ENCODE peak calls at places on chromosomes 12 and 14, in five cellular contexts. T, V, X, N and M are unnamed samples.

GRCh38 chr14:70472253-70473159 is 20.5 kb downstream of the ADAM21 start:
- DNase-seq in T (no peak), V (no peak), X (no peak), N (no peak), M (no peak)

GRCh38 chr14:95577067-95577800 is 42.4 kb downstream of the GLRX5 start:
- DNase-seq in T (no peak), V (no peak), X (no peak), N (no peak), M (no peak)

GRCh38 chr12:51242150-51242549 is 3.5 kb downstream of the DAZAP2 start:
- DNase-seq in T (no peak), V (no peak), X (no peak), N (no peak), M (no peak)

GRCh38 chr12:29131539-29131938 is 17.5 kb upstream of the FAR2 start:
- DNase-seq in T (no peak), V (no peak), X (peak; percentile 30), N (no peak), M (no peak)

GRCh38 chr14:51236314-51236713 is 3.7 kb upstream of the TMX1 start:
- DNase-seq in T (no peak), V (no peak), X (peak; percentile 47), N (no peak), M (no peak)

GRCh38 chr12:13304924-13305323 is 108.4 kb downstream of the EMP1 start:
- DNase-seq in T (no peak), V (no peak), X (no peak), N (no peak), M (no peak)

GRCh38 chr14:79668941-79669340 is 542.4 kb downstream of the DIO2 start:
- DNase-seq in T (no peak), V (no peak), X (no peak), N (no peak), M (no peak)

GRCh38 chr12:106452309-106452708 is 94.8 kb downstream of the POLR3B start:
- DNase-seq in T (no peak), V (no peak), X (no peak), N (no peak), M (no peak)

GRCh38 chr14:67514650-67515385 is 18.3 kb upstream of the PLEKHH1 start:
- DNase-seq in T (peak; percentile 89), V (no peak), X (peak; percentile 33), N (no peak), M (peak; percentile 16)

GRCh38 chr14:39107624-39108023 is 4.6 kb upstream of the SEC23A start:
- DNase-seq in T (no peak), V (no peak), X (peak; percentile 55), N (no peak), M (no peak)

GRCh38 chr12:53805067-53805466 is 53.3 kb upstream of the CISTR start:
- DNase-seq in T (no peak), V (peak; percentile 8), X (peak; percentile 64), N (no peak), M (no peak)

GRCh38 chr14:86712727-86713126 is 1182.8 kb downstream of the FLRT2 start:
- DNase-seq in T (no peak), V (no peak), X (no peak), N (no peak), M (no peak)

GRCh38 chr12:96047151-96047620 is 11.8 kb upstream of the LTA4H start:
- DNase-seq in T (no peak), V (no peak), X (no peak), N (no peak), M (no peak)

GRCh38 chr14:69321601-69322330 is 61.8 kb downstream of the GALNT16 start:
- DNase-seq in T (no peak), V (no peak), X (no peak), N (no peak), M (no peak)

GRCh38 chr12:26226629-26227375 is 31.4 kb downstream of the SSPN start:
- DNase-seq in T (peak; percentile 79), V (no peak), X (no peak), N (no peak), M (peak; percentile 23)

GRCh38 chr14:51981218-51981854 is 8.0 kb upstream of the RTRAF start:
- DNase-seq in T (no peak), V (no peak), X (no peak), N (no peak), M (no peak)

GRCh38 chr14:74579447-74580274 is 32.4 kb downstream of the LTBP2 start:
- DNase-seq in T (no peak), V (peak; percentile 69), X (peak; percentile 94), N (no peak), M (no peak)

GRCh38 chr12:64825143-64826011 is 930 bp downstream of the TBC1D30 start:
- DNase-seq in T (peak; percentile 67), V (no peak), X (no peak), N (no peak), M (no peak)

GRCh38 chr12:48118491-48118890 is 673 bp upstream of the PFKM start:
- DNase-seq in T (no peak), V (no peak), X (no peak), N (no peak), M (no peak)

GRCh38 chr14:75979071-75979571 is 2.7 kb downstream of the TGFB3 start:
- DNase-seq in T (peak; percentile 60), V (no peak), X (peak; percentile 38), N (no peak), M (peak; percentile 24)

GRCh38 chr14:24119691-24120090 is 4.9 kb upstream of the NRL start:
- DNase-seq in T (peak; percentile 22), V (no peak), X (no peak), N (no peak), M (no peak)

GRCh38 chr14:63966407-63966806 is 113.6 kb downstream of the SYNE2 start:
- DNase-seq in T (no peak), V (no peak), X (no peak), N (no peak), M (no peak)

GRCh38 chr12:57816001-57816854 is 2.3 kb downstream of the AVIL start:
- DNase-seq in T (no peak), V (no peak), X (no peak), N (no peak), M (no peak)

GRCh38 chr14:31992051-31992450 is 85.1 kb upstream of the ARHGAP5 start:
- DNase-seq in T (no peak), V (no peak), X (peak; percentile 40), N (no peak), M (no peak)

GRCh38 chr12:26732010-26732908 is 100.7 kb downstream of the ITPR2 start:
- DNase-seq in T (no peak), V (no peak), X (no peak), N (no peak), M (no peak)

GRCh38 chr12:56632701-56633464 is 2.8 kb upstream of the BAZ2A start:
- DNase-seq in T (no peak), V (no peak), X (no peak), N (no peak), M (no peak)

GRCh38 chr14:35991356-35991755 is 165.2 kb downstream of the BRMS1L start:
- DNase-seq in T (no peak), V (no peak), X (no peak), N (no peak), M (no peak)

GRCh38 chr12:18578191-18578590 is 159.6 kb downstream of the PLCZ1 start:
- DNase-seq in T (no peak), V (no peak), X (peak; percentile 59), N (no peak), M (no peak)

GRCh38 chr12:103802586-103802886 is 38.5 kb downstream of the NT5DC3 start:
- DNase-seq in T (no peak), V (no peak), X (no peak), N (no peak), M (no peak)

GRCh38 chr14:73762375-73762822 is 48.2 kb upstream of the PNMA1 start:
- DNase-seq in T (no peak), V (no peak), X (no peak), N (no peak), M (no peak)

GRCh38 chr12:44795970-44796369 is 80.1 kb downstream of the NELL2 start:
- DNase-seq in T (no peak), V (no peak), X (no peak), N (no peak), M (no peak)

GRCh38 chr12:128969480-128970055 is 116.3 kb downstream of the GLT1D1 start:
- DNase-seq in T (peak; percentile 82), V (no peak), X (no peak), N (no peak), M (no peak)
- H3K4me3 ChIP-seq in T (no peak overlapping the region), V (no peak overlapping the region), X (no peak overlapping the region), N (no peak overlapping the region), M (no peak overlapping the region)

DNA sequence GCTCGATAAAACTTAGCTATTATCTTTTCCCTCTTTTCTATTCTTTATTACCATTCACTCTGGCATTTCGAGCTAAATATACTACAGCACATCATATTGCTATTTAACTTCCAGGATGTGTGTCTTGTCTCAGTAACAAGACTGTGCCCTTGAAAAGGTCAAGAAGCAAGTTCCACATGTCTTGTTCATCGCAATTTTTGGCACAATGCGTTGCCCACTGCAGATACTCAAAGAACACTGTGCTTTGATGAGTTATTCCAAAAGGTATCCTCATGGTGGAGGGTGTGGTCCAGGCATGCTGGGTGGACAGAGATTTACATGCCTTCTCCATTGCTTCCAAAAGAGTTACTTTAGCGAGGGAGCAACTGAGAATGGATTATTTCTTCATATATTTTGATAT is 6.6 kb downstream of the E2F7 start:
- DNase-seq in T (no peak), V (no peak), X (peak; percentile 26), N (no peak), M (no peak)
- H3K27ac ChIP-seq in T (no peak overlapping the region), V (no peak overlapping the region), X (no peak overlapping the region), N (no peak overlapping the region), M (no peak overlapping the region)

DNA sequence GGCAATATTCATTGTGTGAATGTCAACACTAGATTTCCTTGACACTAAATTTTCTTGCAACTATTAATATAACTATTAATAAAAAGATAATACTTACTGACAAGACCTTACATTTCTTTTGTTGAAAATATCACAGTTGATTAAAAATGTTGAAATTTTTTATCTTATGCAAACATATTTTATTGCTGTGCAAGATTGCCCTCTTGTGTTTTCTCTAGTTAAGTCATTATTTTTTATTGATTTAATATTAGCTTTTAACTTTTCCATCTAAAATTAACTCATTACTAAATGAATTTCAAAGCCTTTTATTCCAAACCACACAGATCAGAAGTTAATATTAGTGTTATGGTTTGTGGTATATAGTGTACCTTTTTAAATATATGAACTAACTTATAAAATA is 11.7 kb upstream of the NAA30 start:
- DNase-seq in T (no peak), V (no peak), X (peak; percentile 14), N (no peak), M (no peak)
- TF ChIP-seq CTCF in T (no peak), V (peak; percentile 11), X (peak; percentile 32), N (no peak), M (no peak)

DNA sequence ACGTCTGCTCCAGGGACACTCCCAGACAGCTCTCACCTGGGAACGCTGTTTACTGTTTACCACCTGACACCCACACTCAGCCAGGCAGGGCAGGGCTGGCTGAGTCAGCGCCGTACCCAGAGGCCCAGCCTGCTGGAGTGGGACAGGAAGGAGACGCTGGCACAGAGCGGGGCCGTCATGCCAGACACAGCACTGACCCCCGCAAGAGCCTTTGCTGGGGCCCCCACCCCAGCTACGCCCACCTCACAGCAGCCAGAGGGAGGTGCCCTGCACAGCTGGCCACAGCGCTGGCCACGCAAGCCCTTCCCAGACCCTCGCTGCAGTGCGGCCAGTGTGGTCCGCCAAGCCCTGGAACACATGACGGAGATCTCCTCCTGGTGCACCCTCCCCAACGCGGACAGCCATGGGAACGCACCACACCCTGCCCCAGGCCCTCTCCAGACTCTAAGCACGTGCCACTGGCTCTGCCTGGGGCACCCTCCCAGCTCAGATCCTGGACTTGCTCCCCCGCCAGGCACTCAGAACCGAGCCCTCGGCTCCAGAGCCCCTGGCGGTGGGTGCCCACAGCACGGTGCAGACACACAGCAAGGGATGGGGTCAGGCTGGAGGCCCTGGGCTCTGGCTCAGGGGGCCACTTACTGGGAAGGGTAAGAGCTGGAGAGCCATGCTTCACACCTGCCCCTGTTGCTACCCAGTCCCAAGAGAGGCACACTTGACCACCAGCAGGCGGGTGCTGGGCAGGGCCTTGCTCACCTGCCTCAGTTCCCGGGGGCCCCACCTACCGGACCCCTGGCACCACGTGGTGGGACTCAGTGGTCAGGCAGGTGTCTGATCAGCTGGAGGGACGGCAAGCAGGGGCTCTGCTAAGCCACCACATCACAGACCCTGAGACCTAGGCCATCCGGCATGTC is 5.6 kb downstream of the AHNAK2 start:
- DNase-seq in T (peak; percentile 91), V (no peak), X (no peak), N (no peak), M (no peak)
- H3K4me3 ChIP-seq in T (no peak overlapping the region), V (no peak overlapping the region), X (no peak overlapping the region), N (no peak overlapping the region), M (no peak overlapping the region)